ENCODE peak calls at places on chromosomes 4 and X, in seven cellular contexts. A is DMS153; J is NCI-H345; D is fibroblast of lung; L is activated T-cell treated with anti-CD3 and anti-CD28 coated beads, Interleukin-2, amount 50 U/mL, for 48 hours; Y is lung microvascular endothelial cell; Q is natural killer cell. Z is an unnamed sample.

GRCh38 chr4:94455081-94455480 is 3.3 kb downstream of the PDLIM5 start:
- DNase-seq in A (no peak), J (no peak), D (peak; percentile 87), L (no peak), Y (peak; percentile 76), Q (no peak), Z (peak; percentile 54)

GRCh38 chrX:145532176-145532780 is 285.0 kb downstream of the SPANXN1 start:
- DNase-seq in A (no peak), J (no peak), D (no peak), L (no peak), Y (no peak), Q (no peak), Z (no peak)

GRCh38 chr4:24615977-24616376 is 31.6 kb upstream of the DHX15 start:
- DNase-seq in A (no peak), J (no peak), D (no peak), L (no peak), Y (no peak), Q (no peak), Z (no peak)

GRCh38 chrX:30679369-30679768 is 26.1 kb downstream of the GK start:
- DNase-seq in A (no peak), J (no peak), D (no peak), L (no peak), Y (no peak), Q (no peak), Z (no peak)

GRCh38 chr4:21304061-21304541 is 603.8 kb downstream of the PACRGL start:
- DNase-seq in A (no peak), J (peak; percentile 6), D (no peak), L (no peak), Y (no peak), Q (no peak), Z (no peak)

GRCh38 chrX:24513416-24513815 is 48.3 kb downstream of the PDK3 start:
- DNase-seq in A (no peak), J (no peak), D (no peak), L (peak; percentile 43), Y (no peak), Q (no peak), Z (no peak)

GRCh38 chr4:41142946-41143720 is 71.2 kb downstream of the APBB2 start:
- DNase-seq in A (no peak), J (no peak), D (peak; percentile 97), L (no peak), Y (peak; percentile 87), Q (no peak), Z (peak; percentile 62)

GRCh38 chrX:119734897-119735339 is 23.5 kb upstream of the SOWAHD start:
- DNase-seq in A (peak; percentile 48), J (peak; percentile 87), D (no peak), L (no peak), Y (no peak), Q (no peak), Z (peak; percentile 13)

GRCh38 chr4:2412534-2412884 is 5.9 kb downstream of the ZFYVE28 start:
- DNase-seq in A (no peak), J (no peak), D (no peak), L (no peak), Y (no peak), Q (no peak), Z (no peak)

GRCh38 chrX:91434351-91435168 is at the start of gene PABPC5:
- DNase-seq in A (peak; percentile 62), J (peak; percentile 74), D (peak; percentile 86), L (no peak), Y (no peak), Q (no peak), Z (peak; percentile 9)

GRCh38 chr4:133146574-133147198 is 2.4 kb upstream of the PCDH10 start:
- DNase-seq in A (peak; percentile 60), J (peak; percentile 55), D (peak; percentile 53), L (peak; percentile 41), Y (peak; percentile 57), Q (no peak), Z (peak; percentile 88)

Z was measured in endothelial cell of umbilical vein.